ENCODE peak calls at places on chromosomes 12 and 14, in five cellular contexts. One of them, this sample, is unnamed.

GRCh38 chr12:110780448-110780847 is 37.8 kb upstream of the PPP1CC start:
- DNase-seq in gastrocnemius medialis: no peak
- DNase-seq in CD8-positive, alpha-beta T cell: peak
- DNase-seq in tibial artery: no peak
- DNase-seq in dorsolateral prefrontal cortex: no peak
- DNase-seq in this sample: no peak

GRCh38 chr14:23153891-23154796 is 29.3 kb downstream of the SLC7A8 start:
- DNase-seq in gastrocnemius medialis: peak
- DNase-seq in dorsolateral prefrontal cortex: peak
- DNase-seq in CD8-positive, alpha-beta T cell: no peak
- DNase-seq in tibial artery: peak
- DNase-seq in this sample: no peak

GRCh38 chr12:92143280-92143679 is 2.4 kb downstream of the BTG1 start:
- DNase-seq in gastrocnemius medialis: no peak
- DNase-seq in dorsolateral prefrontal cortex: no peak
- DNase-seq in CD8-positive, alpha-beta T cell: no peak
- DNase-seq in tibial artery: no peak
- DNase-seq in this sample: no peak

GRCh38 chr14:53954551-53955233 is 1.9 kb downstream of the BMP4 start:
- DNase-seq in gastrocnemius medialis: no peak
- DNase-seq in dorsolateral prefrontal cortex: no peak
- DNase-seq in CD8-positive, alpha-beta T cell: no peak
- DNase-seq in tibial artery: peak
- DNase-seq in this sample: no peak

GRCh38 chr12:63978519-63978918 is 134.0 kb downstream of the SRGAP1 start:
- DNase-seq in tibial artery: no peak
- DNase-seq in dorsolateral prefrontal cortex: no peak
- DNase-seq in gastrocnemius medialis: no peak
- DNase-seq in CD8-positive, alpha-beta T cell: no peak
- DNase-seq in this sample: no peak

GRCh38 chr12:104569348-104570173 is 112.8 kb downstream of the CHST11 start:
- DNase-seq in gastrocnemius medialis: no peak
- DNase-seq in dorsolateral prefrontal cortex: no peak
- DNase-seq in tibial artery: no peak
- DNase-seq in CD8-positive, alpha-beta T cell: peak
- DNase-seq in this sample: no peak

GRCh38 chr12:69649529-69649928 is 38.8 kb upstream of the LRRC10 start:
- DNase-seq in gastrocnemius medialis: peak
- DNase-seq in CD8-positive, alpha-beta T cell: no peak
- DNase-seq in tibial artery: no peak
- DNase-seq in dorsolateral prefrontal cortex: no peak
- DNase-seq in this sample: no peak

GRCh38 chr14:36857136-36857535 is 195.5 kb downstream of the PAX9 start:
- DNase-seq in tibial artery: no peak
- DNase-seq in gastrocnemius medialis: no peak
- DNase-seq in CD8-positive, alpha-beta T cell: no peak
- DNase-seq in dorsolateral prefrontal cortex: no peak
- DNase-seq in this sample: no peak

GRCh38 chr12:63787306-63787705 is 7.6 kb downstream of the RXYLT1 start:
- DNase-seq in tibial artery: no peak
- DNase-seq in CD8-positive, alpha-beta T cell: no peak
- DNase-seq in dorsolateral prefrontal cortex: no peak
- DNase-seq in gastrocnemius medialis: no peak
- DNase-seq in this sample: no peak

GRCh38 chr14:53963491-53964227 is 7.0 kb upstream of the BMP4 start:
- DNase-seq in CD8-positive, alpha-beta T cell: no peak
- DNase-seq in tibial artery: peak
- DNase-seq in gastrocnemius medialis: no peak
- DNase-seq in dorsolateral prefrontal cortex: no peak
- DNase-seq in this sample: peak

GRCh38 chr12:66965613-66966012 is 286.7 kb upstream of the GRIP1 start:
- DNase-seq in dorsolateral prefrontal cortex: no peak
- DNase-seq in gastrocnemius medialis: no peak
- DNase-seq in tibial artery: no peak
- DNase-seq in CD8-positive, alpha-beta T cell: no peak
- DNase-seq in this sample: no peak

GRCh38 chr12:67155863-67156262 is 113.3 kb upstream of the CAND1 start:
- DNase-seq in dorsolateral prefrontal cortex: no peak
- DNase-seq in CD8-positive, alpha-beta T cell: no peak
- DNase-seq in gastrocnemius medialis: no peak
- DNase-seq in tibial artery: no peak
- DNase-seq in this sample: no peak

GRCh38 chr12:91627225-91627624 is 444.6 kb upstream of the DCN start:
- DNase-seq in dorsolateral prefrontal cortex: no peak
- DNase-seq in CD8-positive, alpha-beta T cell: no peak
- DNase-seq in gastrocnemius medialis: no peak
- DNase-seq in tibial artery: no peak
- DNase-seq in this sample: no peak

GRCh38 chr14:78921856-78922255 is 751.7 kb downstream of the NRXN3 start:
- DNase-seq in tibial artery: no peak
- DNase-seq in CD8-positive, alpha-beta T cell: no peak
- DNase-seq in gastrocnemius medialis: no peak
- DNase-seq in dorsolateral prefrontal cortex: no peak
- DNase-seq in this sample: no peak

GRCh38 chr12:34219046-34219770 is 196.9 kb downstream of the ALG10 start:
- DNase-seq in dorsolateral prefrontal cortex: no peak
- DNase-seq in tibial artery: no peak
- DNase-seq in gastrocnemius medialis: no peak
- DNase-seq in CD8-positive, alpha-beta T cell: no peak
- DNase-seq in this sample: no peak

GRCh38 chr14:69345402-69345801 is 52.7 kb downstream of the ERH start:
- DNase-seq in dorsolateral prefrontal cortex: no peak
- DNase-seq in CD8-positive, alpha-beta T cell: no peak
- DNase-seq in tibial artery: no peak
- DNase-seq in gastrocnemius medialis: no peak
- DNase-seq in this sample: no peak

GRCh38 chr12:113259499-113259953 is 38.3 kb downstream of the TPCN1 start:
- DNase-seq in CD8-positive, alpha-beta T cell: no peak
- DNase-seq in tibial artery: peak
- DNase-seq in gastrocnemius medialis: peak
- DNase-seq in dorsolateral prefrontal cortex: peak
- DNase-seq in this sample: no peak

GRCh38 chr12:14185441-14186192 is 179.9 kb upstream of the ATF7IP start:
- DNase-seq in tibial artery: no peak
- DNase-seq in dorsolateral prefrontal cortex: no peak
- DNase-seq in gastrocnemius medialis: no peak
- DNase-seq in CD8-positive, alpha-beta T cell: no peak
- DNase-seq in this sample: peak

GRCh38 chr14:74637184-74637562 is 25.1 kb upstream of the LTBP2 start:
- DNase-seq in dorsolateral prefrontal cortex: no peak
- DNase-seq in tibial artery: no peak
- DNase-seq in gastrocnemius medialis: no peak
- DNase-seq in CD8-positive, alpha-beta T cell: no peak
- DNase-seq in this sample: no peak

GRCh38 chr14:21408152-21408551 is 24.3 kb upstream of the SUPT16H start:
- DNase-seq in gastrocnemius medialis: no peak
- DNase-seq in dorsolateral prefrontal cortex: no peak
- DNase-seq in tibial artery: no peak
- DNase-seq in CD8-positive, alpha-beta T cell: no peak
- DNase-seq in this sample: no peak

GRCh38 chr14:53791116-53791515 is 165.5 kb downstream of the BMP4 start:
- DNase-seq in tibial artery: no peak
- DNase-seq in dorsolateral prefrontal cortex: no peak
- DNase-seq in CD8-positive, alpha-beta T cell: no peak
- DNase-seq in gastrocnemius medialis: no peak
- DNase-seq in this sample: no peak

GRCh38 chr14:99730876-99731351 is 46.8 kb downstream of the CYP46A1 start:
- DNase-seq in gastrocnemius medialis: peak
- DNase-seq in CD8-positive, alpha-beta T cell: no peak
- DNase-seq in dorsolateral prefrontal cortex: peak
- DNase-seq in tibial artery: peak
- DNase-seq in this sample: no peak

GRCh38 chr14:59268011-59268410 is 79.5 kb downstream of the DAAM1 start:
- DNase-seq in gastrocnemius medialis: no peak
- DNase-seq in CD8-positive, alpha-beta T cell: no peak
- DNase-seq in tibial artery: no peak
- DNase-seq in dorsolateral prefrontal cortex: no peak
- DNase-seq in this sample: no peak

GRCh38 chr14:71638523-71639196 is 293.6 kb upstream of the RGS6 start:
- DNase-seq in gastrocnemius medialis: no peak
- DNase-seq in CD8-positive, alpha-beta T cell: no peak
- DNase-seq in dorsolateral prefrontal cortex: no peak
- DNase-seq in tibial artery: no peak
- DNase-seq in this sample: no peak

GRCh38 chr12:106333756-106334155 is 23.8 kb upstream of the POLR3B start:
- DNase-seq in tibial artery: no peak
- DNase-seq in gastrocnemius medialis: no peak
- DNase-seq in CD8-positive, alpha-beta T cell: no peak
- DNase-seq in dorsolateral prefrontal cortex: no peak
- DNase-seq in this sample: no peak

GRCh38 chr12:85575115-85576096 is 260.8 kb downstream of the RASSF9 start:
- DNase-seq in gastrocnemius medialis: peak
- DNase-seq in tibial artery: no peak
- DNase-seq in CD8-positive, alpha-beta T cell: no peak
- DNase-seq in dorsolateral prefrontal cortex: no peak
- DNase-seq in this sample: peak

GRCh38 chr12:22231836-22232235 is 102.7 kb downstream of the ST8SIA1 start:
- DNase-seq in CD8-positive, alpha-beta T cell: no peak
- DNase-seq in tibial artery: no peak
- DNase-seq in gastrocnemius medialis: no peak
- DNase-seq in dorsolateral prefrontal cortex: no peak
- DNase-seq in this sample: no peak

GRCh38 chr12:93777249-93777648 is 100.1 kb downstream of the CRADD start:
- DNase-seq in CD8-positive, alpha-beta T cell: no peak
- DNase-seq in dorsolateral prefrontal cortex: no peak
- DNase-seq in gastrocnemius medialis: peak
- DNase-seq in tibial artery: no peak
- DNase-seq in this sample: no peak

GRCh38 chr14:53109028-53109687 is 44.0 kb downstream of the DDHD1 start:
- DNase-seq in dorsolateral prefrontal cortex: no peak
- DNase-seq in CD8-positive, alpha-beta T cell: peak
- DNase-seq in tibial artery: no peak
- DNase-seq in gastrocnemius medialis: no peak
- DNase-seq in this sample: no peak

GRCh38 chr14:29262979-29263378 is 496.4 kb downstream of the FOXG1 start:
- DNase-seq in dorsolateral prefrontal cortex: no peak
- DNase-seq in gastrocnemius medialis: no peak
- DNase-seq in tibial artery: no peak
- DNase-seq in CD8-positive, alpha-beta T cell: no peak
- DNase-seq in this sample: no peak

GRCh38 chr12:100058482-100059029 is 73.8 kb upstream of the ANKS1B start:
- DNase-seq in CD8-positive, alpha-beta T cell: no peak
- DNase-seq in tibial artery: no peak
- DNase-seq in gastrocnemius medialis: no peak
- DNase-seq in dorsolateral prefrontal cortex: no peak
- DNase-seq in this sample: no peak

GRCh38 chr14:55327179-55327578 is 56.0 kb downstream of the FBXO34 start:
- DNase-seq in tibial artery: no peak
- DNase-seq in CD8-positive, alpha-beta T cell: no peak
- DNase-seq in gastrocnemius medialis: no peak
- DNase-seq in dorsolateral prefrontal cortex: no peak
- DNase-seq in this sample: no peak

GRCh38 chr12:48311313-48311712 is 39.4 kb downstream of the ZNF641 start:
- DNase-seq in CD8-positive, alpha-beta T cell: no peak
- DNase-seq in dorsolateral prefrontal cortex: no peak
- DNase-seq in gastrocnemius medialis: no peak
- DNase-seq in tibial artery: no peak
- DNase-seq in this sample: no peak

GRCh38 chr12:48302161-48302896 is 48.4 kb downstream of the ZNF641 start:
- DNase-seq in CD8-positive, alpha-beta T cell: no peak
- DNase-seq in gastrocnemius medialis: no peak
- DNase-seq in tibial artery: no peak
- DNase-seq in dorsolateral prefrontal cortex: no peak
- DNase-seq in this sample: no peak

GRCh38 chr12:48305190-48305589 is 45.5 kb downstream of the ZNF641 start:
- DNase-seq in dorsolateral prefrontal cortex: no peak
- DNase-seq in tibial artery: no peak
- DNase-seq in gastrocnemius medialis: no peak
- DNase-seq in CD8-positive, alpha-beta T cell: no peak
- DNase-seq in this sample: no peak

DNA sequence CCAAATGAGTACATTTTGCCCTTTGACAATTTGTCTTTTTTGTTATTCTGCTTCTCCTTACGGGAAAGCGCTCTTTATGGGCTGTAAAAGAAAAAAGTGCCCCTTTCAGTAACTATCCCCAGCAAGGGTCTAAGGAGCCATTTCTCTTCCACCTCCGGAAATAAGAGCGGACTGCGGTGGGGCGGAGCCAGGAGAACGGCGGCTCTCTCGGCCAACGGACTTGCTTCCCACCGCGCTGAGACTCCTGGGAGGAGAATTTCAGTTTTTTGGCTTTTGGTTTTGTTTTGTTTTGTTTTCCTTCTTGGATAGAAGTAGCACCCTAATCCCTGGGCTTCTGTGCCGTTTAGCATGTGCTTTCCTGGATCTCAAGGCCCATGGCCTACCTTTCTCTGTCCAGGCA is 43.5 kb downstream of the ZNF641 start:
- DNase-seq in tibial artery: no peak
- DNase-seq in dorsolateral prefrontal cortex: no peak
- DNase-seq in CD8-positive, alpha-beta T cell: no peak
- DNase-seq in gastrocnemius medialis: no peak
- DNase-seq in this sample: no peak
- TF ChIP-seq CTCF in tibial artery: no peak
- TF ChIP-seq CTCF in dorsolateral prefrontal cortex: no peak
- TF ChIP-seq CTCF in CD8-positive, alpha-beta T cell: no peak
- TF ChIP-seq CTCF in gastrocnemius medialis: no peak
- TF ChIP-seq CTCF in this sample: no peak

GRCh38 chr14:103367995-103368394 is 17.2 kb upstream of the MARK3 start:
- DNase-seq in gastrocnemius medialis: no peak
- DNase-seq in CD8-positive, alpha-beta T cell: no peak
- DNase-seq in dorsolateral prefrontal cortex: no peak
- DNase-seq in tibial artery: no peak
- DNase-seq in this sample: no peak
- TF ChIP-seq CTCF in gastrocnemius medialis: no peak
- TF ChIP-seq CTCF in CD8-positive, alpha-beta T cell: no peak
- TF ChIP-seq CTCF in dorsolateral prefrontal cortex: no peak
- TF ChIP-seq CTCF in tibial artery: no peak
- TF ChIP-seq CTCF in this sample: no peak

GRCh38 chr14:66758031-66758613 is 250.2 kb downstream of the GPHN start:
- DNase-seq in CD8-positive, alpha-beta T cell: no peak
- DNase-seq in tibial artery: no peak
- DNase-seq in dorsolateral prefrontal cortex: no peak
- DNase-seq in gastrocnemius medialis: no peak
- DNase-seq in this sample: no peak
- TF ChIP-seq CTCF in CD8-positive, alpha-beta T cell: no peak
- TF ChIP-seq CTCF in tibial artery: no peak
- TF ChIP-seq CTCF in dorsolateral prefrontal cortex: no peak
- TF ChIP-seq CTCF in gastrocnemius medialis: no peak
- TF ChIP-seq CTCF in this sample: no peak

GRCh38 chr14:102778616-102779351 is 1.5 kb downstream of the TRAF3 start:
- DNase-seq in gastrocnemius medialis: no peak
- DNase-seq in CD8-positive, alpha-beta T cell: no peak
- DNase-seq in tibial artery: no peak
- DNase-seq in dorsolateral prefrontal cortex: no peak
- DNase-seq in this sample: no peak

GRCh38 chr14:102777711-102778615 is 714 bp downstream of the TRAF3 start:
- DNase-seq in dorsolateral prefrontal cortex: no peak
- DNase-seq in CD8-positive, alpha-beta T cell: no peak
- DNase-seq in gastrocnemius medialis: no peak
- DNase-seq in tibial artery: no peak
- DNase-seq in this sample: peak

GRCh38 chr14:102776761-102777710 is at the start of gene TRAF3:
- DNase-seq in gastrocnemius medialis: no peak
- DNase-seq in dorsolateral prefrontal cortex: peak
- DNase-seq in CD8-positive, alpha-beta T cell: peak
- DNase-seq in tibial artery: peak
- DNase-seq in this sample: peak

GRCh38 chr14:102781063-102781462 is 3.8 kb downstream of the TRAF3 start:
- DNase-seq in CD8-positive, alpha-beta T cell: no peak
- DNase-seq in dorsolateral prefrontal cortex: no peak
- DNase-seq in gastrocnemius medialis: no peak
- DNase-seq in tibial artery: no peak
- DNase-seq in this sample: no peak

GRCh38 chr14:102779574-102780315 is 2.5 kb downstream of the TRAF3 start:
- DNase-seq in CD8-positive, alpha-beta T cell: no peak
- DNase-seq in gastrocnemius medialis: no peak
- DNase-seq in dorsolateral prefrontal cortex: no peak
- DNase-seq in tibial artery: no peak
- DNase-seq in this sample: no peak
- TF ChIP-seq CTCF in CD8-positive, alpha-beta T cell: no peak
- TF ChIP-seq CTCF in gastrocnemius medialis: no peak
- TF ChIP-seq CTCF in dorsolateral prefrontal cortex: no peak
- TF ChIP-seq CTCF in tibial artery: no peak
- TF ChIP-seq CTCF in this sample: no peak

This sample was measured in endothelial cell.